ENCODE peak calls at places on chromosomes 2 and 18, in seven cellular contexts. A is Panc1, T is tibial nerve, D is MCF 10A, Q is COR-L47, N is body of pancreas, K is AG08396. B is an unnamed sample.
A peak's percentile ranks its signal among the peaks of the same experiment; 100 is the strongest.

GRCh38 chr2:46540496-46541342 is 61.4 kb downstream of the TMEM247 start:
- DNase-seq in A (peak; percentile 36), T (peak; percentile 54), D (peak; percentile 25), Q (no peak), N (peak; percentile 58), K (peak; percentile 47), B (peak; percentile 68)

GRCh38 chr2:188524519-188525113 is 232.9 kb downstream of the GULP1 start:
- DNase-seq in A (no peak), T (peak; percentile 46), D (peak; percentile 67), Q (peak; percentile 41), N (peak; percentile 17), K (peak; percentile 21), B (peak; percentile 10)

GRCh38 chr2:165113414-165113813 is 90.4 kb downstream of the SCN3A start:
- DNase-seq in A (no peak), T (no peak), D (no peak), Q (no peak), N (no peak), K (no peak), B (no peak)

GRCh38 chr2:8779795-8780194 is 57.6 kb downstream of the KIDINS220 start:
- DNase-seq in A (no peak), T (no peak), D (no peak), Q (no peak), N (no peak), K (no peak), B (no peak)

GRCh38 chr2:66455490-66455889 is 20.6 kb downstream of the MEIS1 start:
- DNase-seq in A (no peak), T (no peak), D (no peak), Q (no peak), N (no peak), K (no peak), B (no peak)

GRCh38 chr2:26068602-26069298 is 34.9 kb downstream of the RAB10 start:
- DNase-seq in A (peak; percentile 72), T (no peak), D (peak; percentile 77), Q (no peak), N (peak; percentile 18), K (peak; percentile 48), B (peak; percentile 71)

GRCh38 chr2:2887772-2888387 is 489.7 kb downstream of the EIPR1 start:
- DNase-seq in A (no peak), T (no peak), D (no peak), Q (no peak), N (no peak), K (no peak), B (no peak)

GRCh38 chr18:58417752-58418151 is 211.1 kb downstream of the ALPK2 start:
- DNase-seq in A (no peak), T (no peak), D (peak; percentile 90), Q (no peak), N (peak; percentile 39), K (no peak), B (peak; percentile 72)

GRCh38 chr2:44004735-44005602 is 9.2 kb upstream of the LRPPRC start:
- DNase-seq in A (no peak), T (no peak), D (no peak), Q (no peak), N (peak; percentile 29), K (no peak), B (no peak)

GRCh38 chr2:191930205-191930604 is 83.3 kb upstream of the CAVIN2 start:
- DNase-seq in A (no peak), T (no peak), D (no peak), Q (no peak), N (no peak), K (no peak), B (no peak)